ENCODE peak calls at places on chromosomes 4 and X, in five cellular contexts. One of them, this sample, is unnamed.

GRCh38 chr4:110867981-110868380 is 245.1 kb upstream of the PITX2 start:
- DNase-seq in AG08395: no peak
- DNase-seq in GM12891: no peak
- DNase-seq in kidney tubule cell: no peak
- DNase-seq in Peyer's patch: no peak
- DNase-seq in this sample: no peak

GRCh38 chr4:183499389-183499788 is 5.5 kb upstream of the ING2 start:
- DNase-seq in AG08395: no peak
- DNase-seq in GM12891: no peak
- DNase-seq in kidney tubule cell: no peak
- DNase-seq in Peyer's patch: no peak
- DNase-seq in this sample: no peak

GRCh38 chr4:185201983-185202962 is 1.5 kb downstream of the CFAP97 start:
- DNase-seq in AG08395: no peak
- DNase-seq in GM12891: no peak
- DNase-seq in kidney tubule cell: peak
- DNase-seq in Peyer's patch: peak
- DNase-seq in this sample: peak

GRCh38 chr4:23930750-23931488 is 41.1 kb upstream of the PPARGC1A start:
- DNase-seq in AG08395: peak
- DNase-seq in GM12891: no peak
- DNase-seq in kidney tubule cell: peak
- DNase-seq in Peyer's patch: no peak
- DNase-seq in this sample: no peak

GRCh38 chr4:144659493-144659892 is 13.5 kb downstream of the HHIP start:
- DNase-seq in AG08395: no peak
- DNase-seq in GM12891: no peak
- DNase-seq in kidney tubule cell: no peak
- DNase-seq in Peyer's patch: no peak
- DNase-seq in this sample: no peak

GRCh38 chr4:150089732-150090131 is 11.5 kb downstream of the DCLK2 start:
- DNase-seq in AG08395: no peak
- DNase-seq in GM12891: no peak
- DNase-seq in kidney tubule cell: peak
- DNase-seq in Peyer's patch: no peak
- DNase-seq in this sample: no peak

GRCh38 chrX:139739138-139739537 is 31.2 kb upstream of the MCF2 start:
- DNase-seq in AG08395: peak
- DNase-seq in GM12891: no peak
- DNase-seq in kidney tubule cell: peak
- DNase-seq in Peyer's patch: no peak
- DNase-seq in this sample: no peak

GRCh38 chr4:5900844-5901243 is 8.0 kb upstream of the CRMP1 start:
- DNase-seq in AG08395: no peak
- DNase-seq in GM12891: no peak
- DNase-seq in kidney tubule cell: no peak
- DNase-seq in Peyer's patch: no peak
- DNase-seq in this sample: no peak

GRCh38 chr4:30720656-30721352 is 635 bp downstream of the PCDH7 start:
- DNase-seq in AG08395: no peak
- DNase-seq in GM12891: no peak
- DNase-seq in kidney tubule cell: peak
- DNase-seq in Peyer's patch: no peak
- DNase-seq in this sample: peak

GRCh38 chr4:36385951-36386561 is 104.6 kb downstream of the DTHD1 start:
- DNase-seq in AG08395: no peak
- DNase-seq in GM12891: peak
- DNase-seq in kidney tubule cell: no peak
- DNase-seq in Peyer's patch: peak
- DNase-seq in this sample: no peak

GRCh38 chrX:54182194-54182863 is 725 bp downstream of the FAM120C start:
- DNase-seq in AG08395: peak
- DNase-seq in GM12891: peak
- DNase-seq in kidney tubule cell: peak
- DNase-seq in Peyer's patch: peak
- DNase-seq in this sample: peak

GRCh38 chr4:55554453-55555030 is 7.8 kb upstream of the CLOCK start:
- DNase-seq in AG08395: peak
- DNase-seq in GM12891: no peak
- DNase-seq in kidney tubule cell: peak
- DNase-seq in Peyer's patch: no peak
- DNase-seq in this sample: no peak

GRCh38 chr4:165301833-165302232 is 25.6 kb upstream of the MSMO1 start:
- DNase-seq in AG08395: peak
- DNase-seq in GM12891: peak
- DNase-seq in kidney tubule cell: no peak
- DNase-seq in Peyer's patch: no peak
- DNase-seq in this sample: no peak

This sample was measured in HAP-1.